ENCODE peak calls at places on chromosomes 7 and 10, in nine cellular contexts. D is fibroblast of mammary gland, S is mammary epithelial cell, M is A673, Z is fibroblast of pulmonary artery, E is psoas muscle, F is neural progenitor cell, P is coronary artery, G is AG10803. U is an unnamed sample.

GRCh38 chr7:31785081-31785480 is 98.1 kb downstream of the PPP1R17 start:
- DNase-seq in D (no peak), S (no peak), M (no peak), Z (no peak), E (no peak), F (no peak), P (no peak), G (no peak), U (no peak)

GRCh38 chr7:18570890-18571478 is 75.4 kb downstream of the HDAC9 start:
- DNase-seq in D (peak; percentile 65), S (peak; percentile 22), M (peak; percentile 75), Z (peak; percentile 74), E (no peak), F (peak; percentile 21), P (no peak), G (peak; percentile 64), U (peak; percentile 71)

GRCh38 chr10:119393845-119394244 is 148.7 kb downstream of the RGS10 start:
- DNase-seq in D (no peak), S (no peak), M (no peak), Z (no peak), E (no peak), F (no peak), P (no peak), G (no peak), U (no peak)

GRCh38 chr10:132666733-132667612 is 119.0 kb downstream of the NKX6-2 start:
- DNase-seq in D (peak; percentile 40), S (no peak), M (no peak), Z (peak; percentile 23), E (no peak), F (peak; percentile 29), P (no peak), G (no peak), U (peak; percentile 17)

GRCh38 chr7:37987732-37988131 is 67.3 kb downstream of the EPDR1 start:
- DNase-seq in D (peak; percentile 62), S (peak; percentile 58), M (no peak), Z (no peak), E (no peak), F (no peak), P (no peak), G (no peak), U (peak; percentile 82)

GRCh38 chr10:112182808-112183328 is 697 bp downstream of the GPAM start:
- DNase-seq in D (peak; percentile 7), S (no peak), M (no peak), Z (peak; percentile 2), E (no peak), F (no peak), P (no peak), G (no peak), U (no peak)

GRCh38 chr10:104777086-104777799 is 136.2 kb downstream of the SORCS3 start:
- DNase-seq in D (no peak), S (no peak), M (no peak), Z (no peak), E (no peak), F (peak; percentile 34), P (no peak), G (no peak), U (no peak)

GRCh38 chr10:18675069-18675801 is 16.0 kb downstream of the ARL5B start:
- DNase-seq in D (no peak), S (no peak), M (no peak), Z (no peak), E (no peak), F (no peak), P (no peak), G (no peak), U (no peak)

GRCh38 chr10:17910144-17910789 is 41.5 kb upstream of the SLC39A12 start:
- DNase-seq in D (peak; percentile 79), S (peak; percentile 27), M (peak; percentile 86), Z (peak; percentile 68), E (no peak), F (peak; percentile 70), P (no peak), G (peak; percentile 68), U (peak; percentile 64)

DNA sequence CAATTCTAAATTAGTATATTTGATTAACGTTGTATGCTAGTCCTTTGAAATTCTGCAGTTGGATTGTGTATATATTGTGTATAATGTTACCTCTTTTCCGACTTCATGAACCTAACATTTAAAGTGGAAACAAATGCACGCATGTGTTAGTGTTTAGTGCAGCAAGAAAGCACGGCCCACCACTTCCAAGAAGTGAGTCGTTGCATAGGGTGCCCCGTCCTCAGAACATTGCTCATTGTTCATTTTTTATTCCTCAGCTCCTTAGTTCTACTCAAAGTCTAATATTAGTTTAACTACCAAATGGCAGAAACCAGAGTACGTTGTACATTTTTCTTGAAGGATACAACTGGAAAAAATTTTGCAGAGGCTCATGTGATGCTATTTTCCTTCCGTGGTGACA is 407.6 kb downstream of the AUTS2 start:
- DNase-seq in D (no peak), S (no peak), M (no peak), Z (no peak), E (no peak), F (no peak), P (no peak), G (no peak), U (no peak)
- H3K4me3 ChIP-seq in D (no peak overlapping the region), S (no peak overlapping the region), M (no peak overlapping the region), Z (no peak overlapping the region), E (no peak overlapping the region), F (no peak overlapping the region), P (no peak overlapping the region), G (no peak overlapping the region), U (no peak overlapping the region)

GRCh38 chr7:44967571-44968446 is 11.0 kb downstream of the MYO1G start:
- DNase-seq in D (no peak), S (no peak), M (no peak), Z (peak; percentile 46), E (no peak), F (peak; percentile 67), P (peak; percentile 65), G (no peak), U (no peak)
- TF ChIP-seq CTCF in D (peak; percentile 15), S (no peak), M (no peak), Z (peak; percentile 30), E (no peak), F (peak; percentile 53), P (no peak), G (peak; percentile 28), U (peak; percentile 21)

GRCh38 chr10:106857213-106857612 is 307.3 kb downstream of the SORCS1 start:
- DNase-seq in D (no peak), S (no peak), M (no peak), Z (no peak), E (no peak), F (no peak), P (no peak), G (no peak), U (no peak)
- H3K4me3 ChIP-seq in D (no peak overlapping the region), S (no peak overlapping the region), M (no peak overlapping the region), Z (no peak overlapping the region), E (no peak overlapping the region), F (no peak overlapping the region), P (no peak overlapping the region), G (no peak overlapping the region), U (no peak overlapping the region)

DNA sequence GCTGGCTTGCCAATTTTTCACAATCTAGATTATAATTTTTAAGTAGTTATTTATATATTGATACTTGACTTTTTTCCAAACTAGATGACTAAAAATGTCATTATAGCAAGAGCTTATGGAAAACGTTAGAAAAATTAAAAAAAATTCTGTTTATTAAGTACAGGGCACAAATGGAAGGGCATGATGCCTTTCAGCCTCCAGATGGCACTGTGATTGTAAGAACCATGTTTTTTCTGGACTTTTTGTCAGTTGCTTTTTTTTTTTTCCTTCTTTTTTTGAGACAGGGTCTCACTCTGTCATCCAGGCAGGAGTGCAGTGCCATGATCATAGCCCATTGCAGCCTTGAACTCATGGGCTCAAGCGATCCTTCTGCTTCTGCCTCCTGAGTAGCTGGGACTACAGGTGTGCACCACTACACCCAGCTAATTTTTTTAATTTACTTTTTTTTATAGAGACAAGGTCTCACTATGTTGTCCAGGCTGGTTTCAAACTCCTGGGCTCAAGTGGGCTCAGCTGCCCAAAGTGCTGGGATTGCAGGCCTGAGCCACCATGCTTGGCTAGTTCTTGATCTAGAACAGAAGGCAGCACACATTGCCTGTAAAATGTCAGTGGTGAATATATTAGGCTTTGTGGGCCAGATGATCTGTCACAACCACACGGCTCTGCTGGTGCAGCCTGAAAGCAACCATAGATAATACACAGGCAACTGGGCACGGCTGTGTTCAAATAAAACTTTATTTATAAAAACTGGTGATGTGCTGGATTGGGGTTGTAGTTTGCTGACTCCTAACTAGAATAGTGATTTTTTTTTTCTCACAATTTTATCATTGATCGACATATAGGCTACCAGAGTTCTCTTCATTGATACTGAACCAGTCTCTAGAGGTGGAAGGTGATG is 27.4 kb downstream of the UCMA start:
- DNase-seq in D (peak; percentile 57), S (no peak), M (peak; percentile 23), Z (peak; percentile 79), E (no peak), F (peak; percentile 38), P (no peak), G (peak; percentile 56), U (peak; percentile 55)
- TF ChIP-seq CTCF in D (peak; percentile 66), S (peak; percentile 49), M (peak; percentile 61), Z (peak; percentile 69), E (peak; percentile 46), F (peak; percentile 63), P (peak; percentile 10), G (peak; percentile 68), U (peak; percentile 69)

GRCh38 chr10:116272497-116273221 is at the start of gene GFRA1:
- DNase-seq in D (no peak), S (no peak), M (peak; percentile 14), Z (peak; percentile 13), E (peak; percentile 44), F (peak; percentile 69), P (no peak), G (no peak), U (no peak)
- H3K4me3 ChIP-seq in D (peak within 1 kb of the TSS; percentile 29), S (peak within 1 kb of the TSS; percentile 29), M (no peak within 1 kb of the TSS), Z (peak within 1 kb of the TSS; percentile 27), E (peak within 1 kb of the TSS; percentile 71), F (peak within 1 kb of the TSS; percentile 69), P (peak within 1 kb of the TSS; percentile 81), G (peak within 1 kb of the TSS; percentile 65), U (peak within 1 kb of the TSS; percentile 53)

U was measured in astrocyte of the spinal cord.